ENCODE peak calls at places on chromosome 12, in six cellular contexts. N, F, Y, O, M and T are unnamed samples.

GRCh38 chr12:70243510-70244331 is 488 bp downstream of the CNOT2 start:
- DNase-seq in N (peak; percentile 77), O (peak; percentile 75), Y (no peak), F (peak; percentile 57), M (no peak), T (peak; percentile 64)

GRCh38 chr12:62291888-62292760 is 31.9 kb downstream of the USP15 start:
- DNase-seq in N (no peak), M (peak; percentile 22), F (no peak), O (peak; percentile 44), Y (no peak), T (no peak)

GRCh38 chr12:120109570-120110267 is 6.8 kb downstream of the RAB35 start:
- DNase-seq in Y (no peak), N (no peak), M (no peak), O (no peak), F (no peak), T (no peak)

GRCh38 chr12:9673404-9674225 is 4.1 kb downstream of the CLEC2D start:
- DNase-seq in Y (no peak), O (peak; percentile 85), N (peak; percentile 49), F (peak; percentile 93), M (peak; percentile 67), T (no peak)

GRCh38 chr12:47110706-47111391 is 31.1 kb upstream of the AMIGO2 start:
- DNase-seq in Y (no peak), F (no peak), O (no peak), N (no peak), M (no peak), T (no peak)

GRCh38 chr12:42023733-42024494 is 120.8 kb downstream of the GXYLT1 start:
- DNase-seq in M (peak; percentile 23), N (peak; percentile 65), O (peak; percentile 77), Y (no peak), F (peak; percentile 76), T (peak; percentile 72)

GRCh38 chr12:120118710-120119097 is 2.2 kb upstream of the RAB35 start:
- DNase-seq in Y (no peak), M (no peak), O (no peak), F (peak; percentile 51), N (no peak), T (no peak)

GRCh38 chr12:47819902-47820630 is at the start of gene HDAC7:
- DNase-seq in F (peak; percentile 89), M (no peak), N (peak; percentile 88), O (peak; percentile 87), Y (no peak), T (peak; percentile 55)

GRCh38 chr12:85489194-85489593 is 209.2 kb downstream of the ALX1 start:
- DNase-seq in O (no peak), Y (no peak), M (no peak), N (no peak), F (no peak), T (no peak)

GRCh38 chr12:76026643-76027063 is 4.9 kb downstream of the PHLDA1 start:
- DNase-seq in F (peak; percentile 73), O (no peak), N (no peak), M (no peak), Y (no peak), T (no peak)

GRCh38 chr12:91894911-91895310 is 250.7 kb downstream of the BTG1 start:
- DNase-seq in Y (no peak), F (no peak), M (no peak), O (no peak), N (no peak), T (no peak)

GRCh38 chr12:124096869-124097434 is 123.9 kb downstream of the ZNF664 start:
- DNase-seq in F (no peak), O (no peak), N (no peak), M (no peak), Y (no peak), T (no peak)

GRCh38 chr12:68896881-68897540 is 36.0 kb downstream of the CPM start:
- DNase-seq in N (no peak), F (no peak), M (peak; percentile 26), Y (no peak), O (no peak), T (no peak)

GRCh38 chr12:80032967-80033366 is 66.4 kb upstream of the OTOGL start:
- DNase-seq in Y (no peak), M (no peak), F (no peak), O (no peak), N (no peak), T (no peak)